ENCODE peak calls at places on chromosomes 2 and 18, in ten cellular contexts. One of them, this sample, is unnamed.

GRCh38 chr2:108449410-108450200 is 599 bp downstream of the GCC2 start:
- DNase-seq in upper lobe of right lung: no peak
- DNase-seq in endothelial cell: no peak
- DNase-seq in heart right ventricle: no peak
- DNase-seq in uterus: no peak
- DNase-seq in nephron progenitor cell: peak
- DNase-seq in CD14-positive monocyte: no peak
- DNase-seq in astrocyte of the spinal cord: peak
- DNase-seq in stomach: peak
- DNase-seq in CD8-positive, alpha-beta T cell: peak
- DNase-seq in this sample: no peak

GRCh38 chr18:65610939-65611338 is 139.9 kb upstream of the CDH7 start:
- DNase-seq in astrocyte of the spinal cord: no peak
- DNase-seq in stomach: no peak
- DNase-seq in nephron progenitor cell: no peak
- DNase-seq in CD14-positive monocyte: no peak
- DNase-seq in uterus: no peak
- DNase-seq in heart right ventricle: no peak
- DNase-seq in endothelial cell: no peak
- DNase-seq in upper lobe of right lung: no peak
- DNase-seq in CD8-positive, alpha-beta T cell: no peak
- DNase-seq in this sample: no peak

GRCh38 chr2:214410128-214410775 is 602 bp upstream of the VWC2L start:
- DNase-seq in CD14-positive monocyte: no peak
- DNase-seq in nephron progenitor cell: no peak
- DNase-seq in stomach: no peak
- DNase-seq in CD8-positive, alpha-beta T cell: no peak
- DNase-seq in upper lobe of right lung: no peak
- DNase-seq in uterus: no peak
- DNase-seq in heart right ventricle: no peak
- DNase-seq in endothelial cell: no peak
- DNase-seq in astrocyte of the spinal cord: no peak
- DNase-seq in this sample: no peak

GRCh38 chr2:219073413-219074129 is 12.8 kb upstream of the IHH start:
- DNase-seq in upper lobe of right lung: no peak
- DNase-seq in CD8-positive, alpha-beta T cell: no peak
- DNase-seq in nephron progenitor cell: peak
- DNase-seq in endothelial cell: peak
- DNase-seq in heart right ventricle: no peak
- DNase-seq in stomach: peak
- DNase-seq in CD14-positive monocyte: no peak
- DNase-seq in uterus: no peak
- DNase-seq in astrocyte of the spinal cord: peak
- DNase-seq in this sample: no peak

GRCh38 chr2:10230499-10230898 is 72.2 kb upstream of the HPCAL1 start:
- DNase-seq in stomach: no peak
- DNase-seq in upper lobe of right lung: no peak
- DNase-seq in CD14-positive monocyte: peak
- DNase-seq in CD8-positive, alpha-beta T cell: no peak
- DNase-seq in astrocyte of the spinal cord: no peak
- DNase-seq in uterus: peak
- DNase-seq in endothelial cell: no peak
- DNase-seq in nephron progenitor cell: no peak
- DNase-seq in heart right ventricle: no peak
- DNase-seq in this sample: no peak

GRCh38 chr2:9336534-9337354 is 86.6 kb downstream of the ITGB1BP1 start:
- DNase-seq in nephron progenitor cell: no peak
- DNase-seq in upper lobe of right lung: no peak
- DNase-seq in CD8-positive, alpha-beta T cell: no peak
- DNase-seq in CD14-positive monocyte: no peak
- DNase-seq in astrocyte of the spinal cord: peak
- DNase-seq in uterus: peak
- DNase-seq in endothelial cell: no peak
- DNase-seq in heart right ventricle: no peak
- DNase-seq in stomach: peak
- DNase-seq in this sample: no peak

GRCh38 chr2:171531291-171531690 is 9.0 kb downstream of the CYBRD1 start:
- DNase-seq in CD14-positive monocyte: no peak
- DNase-seq in stomach: no peak
- DNase-seq in endothelial cell: no peak
- DNase-seq in CD8-positive, alpha-beta T cell: no peak
- DNase-seq in heart right ventricle: no peak
- DNase-seq in upper lobe of right lung: no peak
- DNase-seq in astrocyte of the spinal cord: peak
- DNase-seq in nephron progenitor cell: no peak
- DNase-seq in uterus: peak
- DNase-seq in this sample: no peak

GRCh38 chr2:224778474-224778877 is 62.3 kb upstream of the CCDC195 start:
- DNase-seq in upper lobe of right lung: no peak
- DNase-seq in CD14-positive monocyte: no peak
- DNase-seq in CD8-positive, alpha-beta T cell: peak
- DNase-seq in nephron progenitor cell: peak
- DNase-seq in stomach: peak
- DNase-seq in astrocyte of the spinal cord: peak
- DNase-seq in uterus: peak
- DNase-seq in endothelial cell: peak
- DNase-seq in heart right ventricle: no peak
- DNase-seq in this sample: peak

GRCh38 chr2:18176679-18177215 is 298.3 kb downstream of the KCNS3 start:
- DNase-seq in heart right ventricle: no peak
- DNase-seq in stomach: no peak
- DNase-seq in CD8-positive, alpha-beta T cell: no peak
- DNase-seq in CD14-positive monocyte: no peak
- DNase-seq in astrocyte of the spinal cord: no peak
- DNase-seq in uterus: no peak
- DNase-seq in nephron progenitor cell: no peak
- DNase-seq in upper lobe of right lung: no peak
- DNase-seq in endothelial cell: no peak
- DNase-seq in this sample: no peak
- TF ChIP-seq CTCF in heart right ventricle: no peak
- TF ChIP-seq CTCF in stomach: no peak
- TF ChIP-seq CTCF in CD8-positive, alpha-beta T cell: no peak
- TF ChIP-seq CTCF in CD14-positive monocyte: no peak
- TF ChIP-seq CTCF in astrocyte of the spinal cord: no peak
- TF ChIP-seq CTCF in uterus: no peak
- TF ChIP-seq CTCF in nephron progenitor cell: no peak
- TF ChIP-seq CTCF in upper lobe of right lung: no peak
- TF ChIP-seq CTCF in endothelial cell: no peak
- TF ChIP-seq CTCF in this sample: no peak

GRCh38 chr2:60438136-60438535 is 115.3 kb downstream of the BCL11A start:
- DNase-seq in nephron progenitor cell: no peak
- DNase-seq in astrocyte of the spinal cord: no peak
- DNase-seq in uterus: no peak
- DNase-seq in endothelial cell: no peak
- DNase-seq in heart right ventricle: no peak
- DNase-seq in CD8-positive, alpha-beta T cell: no peak
- DNase-seq in CD14-positive monocyte: no peak
- DNase-seq in stomach: no peak
- DNase-seq in upper lobe of right lung: no peak
- DNase-seq in this sample: no peak

GRCh38 chr2:60440761-60441160 is 112.7 kb downstream of the BCL11A start:
- DNase-seq in CD8-positive, alpha-beta T cell: no peak
- DNase-seq in nephron progenitor cell: no peak
- DNase-seq in endothelial cell: no peak
- DNase-seq in uterus: no peak
- DNase-seq in CD14-positive monocyte: no peak
- DNase-seq in astrocyte of the spinal cord: no peak
- DNase-seq in heart right ventricle: no peak
- DNase-seq in stomach: no peak
- DNase-seq in upper lobe of right lung: no peak
- DNase-seq in this sample: no peak

GRCh38 chr2:60438653-60439052 is 114.8 kb downstream of the BCL11A start:
- DNase-seq in CD8-positive, alpha-beta T cell: no peak
- DNase-seq in astrocyte of the spinal cord: no peak
- DNase-seq in CD14-positive monocyte: no peak
- DNase-seq in stomach: no peak
- DNase-seq in uterus: no peak
- DNase-seq in upper lobe of right lung: no peak
- DNase-seq in endothelial cell: no peak
- DNase-seq in nephron progenitor cell: no peak
- DNase-seq in heart right ventricle: no peak
- DNase-seq in this sample: no peak

GRCh38 chr2:60440080-60440753 is 113.2 kb downstream of the BCL11A start:
- DNase-seq in CD8-positive, alpha-beta T cell: no peak
- DNase-seq in nephron progenitor cell: no peak
- DNase-seq in CD14-positive monocyte: no peak
- DNase-seq in stomach: no peak
- DNase-seq in endothelial cell: no peak
- DNase-seq in uterus: no peak
- DNase-seq in astrocyte of the spinal cord: no peak
- DNase-seq in heart right ventricle: no peak
- DNase-seq in upper lobe of right lung: no peak
- DNase-seq in this sample: no peak

DNA sequence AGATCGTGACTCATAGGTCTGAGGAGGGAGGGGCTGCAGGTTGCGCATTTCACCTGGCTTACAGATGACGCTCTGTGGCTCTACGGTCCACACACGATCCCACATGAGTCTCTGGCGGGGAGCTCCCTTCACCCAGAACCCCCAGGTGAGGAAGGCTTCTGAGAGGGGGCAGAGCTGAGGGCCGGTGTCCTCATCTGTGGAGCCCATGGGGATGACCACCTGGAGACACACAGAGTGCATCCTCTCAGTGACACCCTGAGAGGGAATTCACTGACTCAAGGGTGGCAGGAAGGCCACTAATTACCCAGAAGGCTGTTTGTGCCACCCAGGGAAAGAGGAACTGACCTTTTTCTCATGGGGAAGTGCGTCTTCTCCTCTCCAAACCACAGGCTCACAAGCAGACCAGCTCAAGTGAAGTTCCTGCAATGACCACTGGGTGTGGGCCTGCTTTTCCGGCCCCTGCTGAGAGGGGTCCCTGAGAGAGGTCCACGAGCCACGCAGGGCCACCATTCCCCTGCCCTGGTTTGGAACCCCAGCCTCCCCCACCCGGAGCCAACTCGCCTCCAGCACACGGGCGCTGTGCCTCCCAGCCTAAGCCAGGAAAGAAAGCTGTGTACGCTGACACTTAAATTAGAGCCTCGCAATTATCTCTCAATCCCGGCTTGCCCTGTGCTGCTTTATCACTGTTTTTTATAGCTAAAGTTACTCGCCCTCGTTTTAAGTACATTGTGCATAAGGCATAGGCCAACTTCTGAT is 114.1 kb downstream of the BCL11A start:
- DNase-seq in CD8-positive, alpha-beta T cell: no peak
- DNase-seq in heart right ventricle: peak
- DNase-seq in endothelial cell: peak
- DNase-seq in nephron progenitor cell: peak
- DNase-seq in CD14-positive monocyte: peak
- DNase-seq in stomach: peak
- DNase-seq in uterus: no peak
- DNase-seq in upper lobe of right lung: peak
- DNase-seq in astrocyte of the spinal cord: no peak
- DNase-seq in this sample: peak
- TF ChIP-seq CTCF in CD8-positive, alpha-beta T cell: no peak
- TF ChIP-seq CTCF in heart right ventricle: peak
- TF ChIP-seq CTCF in endothelial cell: peak
- TF ChIP-seq CTCF in nephron progenitor cell: peak
- TF ChIP-seq CTCF in CD14-positive monocyte: peak
- TF ChIP-seq CTCF in stomach: peak
- TF ChIP-seq CTCF in uterus: no peak
- TF ChIP-seq CTCF in upper lobe of right lung: peak
- TF ChIP-seq CTCF in astrocyte of the spinal cord: peak
- TF ChIP-seq CTCF in this sample: peak

DNA sequence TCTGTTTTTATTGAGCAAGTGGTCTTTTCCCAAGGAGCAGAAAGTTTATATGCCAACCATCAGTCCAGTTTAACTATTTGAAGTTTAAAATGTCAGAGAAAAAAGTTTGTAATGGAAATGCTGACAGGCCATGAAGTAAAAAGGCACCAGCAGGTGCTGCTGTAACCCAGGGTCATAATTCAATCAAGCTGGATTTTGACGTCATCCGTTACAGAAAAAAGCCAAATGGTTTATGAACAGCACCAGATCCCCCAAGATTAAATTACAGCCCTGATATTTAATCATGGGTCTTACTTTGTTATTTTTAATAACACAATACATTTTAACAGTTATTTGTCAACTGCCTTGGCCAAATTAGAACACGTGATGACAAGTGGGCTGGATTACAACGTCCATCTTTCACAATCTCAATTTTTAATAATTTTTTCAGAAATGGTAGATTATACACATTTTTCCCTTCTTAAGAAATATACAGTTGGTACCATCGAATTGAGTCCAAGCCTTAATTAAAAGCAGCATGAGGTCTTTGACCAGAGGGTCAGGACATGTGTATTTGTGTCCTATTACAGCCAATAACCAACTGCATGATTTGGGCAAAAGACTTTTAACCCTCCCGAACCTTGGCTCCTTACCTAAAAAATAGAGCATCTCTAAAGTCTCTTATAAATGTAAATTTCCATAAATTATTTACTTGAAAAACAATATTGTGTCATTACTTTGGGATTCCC is 10.0 kb downstream of the TCF4 start:
- DNase-seq in upper lobe of right lung: no peak
- DNase-seq in stomach: no peak
- DNase-seq in heart right ventricle: no peak
- DNase-seq in CD14-positive monocyte: no peak
- DNase-seq in uterus: no peak
- DNase-seq in nephron progenitor cell: no peak
- DNase-seq in CD8-positive, alpha-beta T cell: no peak
- DNase-seq in astrocyte of the spinal cord: no peak
- DNase-seq in endothelial cell: no peak
- DNase-seq in this sample: no peak
- TF ChIP-seq CTCF in upper lobe of right lung: no peak
- TF ChIP-seq CTCF in stomach: no peak
- TF ChIP-seq CTCF in heart right ventricle: no peak
- TF ChIP-seq CTCF in CD14-positive monocyte: no peak
- TF ChIP-seq CTCF in uterus: no peak
- TF ChIP-seq CTCF in nephron progenitor cell: no peak
- TF ChIP-seq CTCF in CD8-positive, alpha-beta T cell: no peak
- TF ChIP-seq CTCF in astrocyte of the spinal cord: no peak
- TF ChIP-seq CTCF in endothelial cell: no peak
- TF ChIP-seq CTCF in this sample: no peak

DNA sequence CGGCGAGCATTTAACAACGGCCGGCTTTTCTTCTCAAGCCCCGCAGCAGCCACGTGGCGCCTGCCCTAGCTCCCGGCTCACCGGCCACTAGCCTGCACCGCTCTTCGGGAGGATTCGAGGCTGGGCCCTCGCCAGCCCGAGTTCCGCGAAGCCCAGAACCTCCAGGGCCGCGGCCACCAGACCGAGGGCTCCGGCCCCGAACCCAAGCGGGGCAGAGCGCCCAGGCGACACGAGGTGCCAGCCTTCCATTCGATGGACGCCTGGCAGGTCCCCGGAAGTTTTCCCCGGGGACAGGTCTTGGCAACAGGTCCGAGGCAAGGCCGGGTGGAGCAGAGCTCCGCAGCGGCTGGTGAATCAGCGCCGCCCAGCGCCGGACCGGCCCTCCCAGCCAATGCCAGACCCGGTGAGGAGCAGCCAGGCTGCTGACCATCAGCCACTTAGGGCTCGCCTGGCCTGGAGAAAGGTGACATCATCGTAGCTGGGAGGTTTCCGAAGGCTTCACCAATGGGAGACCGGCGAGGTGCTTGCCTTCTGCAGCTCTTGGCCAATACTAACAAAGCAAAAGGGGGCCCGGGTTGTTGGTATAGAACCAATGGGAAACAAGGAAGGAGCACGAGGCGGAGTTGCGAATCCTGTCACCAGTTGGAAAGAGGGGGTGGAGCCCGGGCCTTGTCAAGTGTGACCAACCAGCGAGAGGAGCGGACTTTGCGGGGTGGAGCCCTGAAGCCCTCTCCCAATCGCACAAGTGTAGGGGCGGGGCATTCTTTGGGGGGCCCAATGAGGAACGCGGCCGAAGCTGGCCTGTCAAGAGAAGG is 467 bp upstream of the MXD1 start:
- DNase-seq in uterus: peak
- DNase-seq in heart right ventricle: peak
- DNase-seq in nephron progenitor cell: peak
- DNase-seq in endothelial cell: peak
- DNase-seq in CD14-positive monocyte: peak
- DNase-seq in stomach: peak
- DNase-seq in CD8-positive, alpha-beta T cell: peak
- DNase-seq in astrocyte of the spinal cord: peak
- DNase-seq in upper lobe of right lung: peak
- DNase-seq in this sample: peak
- TF ChIP-seq CTCF in uterus: no peak
- TF ChIP-seq CTCF in heart right ventricle: peak
- TF ChIP-seq CTCF in nephron progenitor cell: no peak
- TF ChIP-seq CTCF in endothelial cell: no peak
- TF ChIP-seq CTCF in CD14-positive monocyte: no peak
- TF ChIP-seq CTCF in stomach: no peak
- TF ChIP-seq CTCF in CD8-positive, alpha-beta T cell: no peak
- TF ChIP-seq CTCF in astrocyte of the spinal cord: peak
- TF ChIP-seq CTCF in upper lobe of right lung: peak
- TF ChIP-seq CTCF in this sample: peak